ENCODE peak calls at places on chromosomes 3 and 15, in eight cellular contexts. E is stimulated activated CD4-positive, alpha-beta T cell treated with anti-CD3 and anti-CD28 coated beads, Interleukin-4, amount 100 ng/mL, for 48 hours; D is dorsolateral prefrontal cortex; J is bronchial epithelial cell; R is GM04504; M is DMS 273 treated with DMSO at 0.1 percent for 48 hours; Y is naive thymus-derived CD8-positive, alpha-beta T cell; A is upper lobe of right lung. B is an unnamed sample.

GRCh38 chr3:78734048-78734637 is 1033.7 kb downstream of the ROBO1 start:
- DNase-seq in Y (no peak), A (no peak), J (peak), E (no peak), R (peak), D (no peak), M (peak), B (no peak)

GRCh38 chr3:34305266-34305665 is 506.8 kb downstream of the PDCD6IP start:
- DNase-seq in D (no peak), R (no peak), Y (no peak), E (no peak), A (no peak), J (peak), M (no peak), B (no peak)

GRCh38 chr3:153835540-153835939 is 285.6 kb upstream of the ARHGEF26 start:
- DNase-seq in Y (no peak), J (no peak), M (no peak), A (no peak), E (no peak), D (no peak), R (no peak), B (no peak)

GRCh38 chr15:56835598-56836275 is 82.7 kb upstream of the TCF12 start:
- DNase-seq in D (peak), R (no peak), J (no peak), Y (no peak), A (no peak), M (no peak), E (no peak), B (peak)

GRCh38 chr3:43728947-43729346 is 38.2 kb downstream of the ABHD5 start:
- DNase-seq in A (no peak), R (no peak), J (no peak), E (no peak), D (no peak), Y (no peak), M (no peak), B (no peak)

GRCh38 chr15:83380682-83381081 is 66.5 kb upstream of the SH3GL3 start:
- DNase-seq in Y (no peak), E (peak), A (peak), D (peak), J (peak), M (no peak), R (no peak), B (peak)

GRCh38 chr3:138062626-138063025 is 52.7 kb downstream of the CLDN18 start:
- DNase-seq in A (no peak), Y (no peak), R (peak), J (no peak), D (no peak), E (no peak), M (no peak), B (no peak)

GRCh38 chr15:41971089-41971892 is 1.1 kb downstream of the EHD4 start:
- DNase-seq in M (peak), D (peak), R (no peak), J (peak), Y (peak), E (peak), A (peak), B (peak)

GRCh38 chr3:182618085-182618732 is 175.1 kb upstream of the ATP11B start:
- DNase-seq in D (no peak), M (peak), A (no peak), Y (no peak), R (no peak), J (peak), E (no peak), B (peak)

GRCh38 chr3:134049676-134050075 is 20.0 kb upstream of the SLCO2A1 start:
- DNase-seq in J (no peak), M (no peak), A (no peak), Y (no peak), R (no peak), E (no peak), D (no peak), B (no peak)

GRCh38 chr3:66115858-66116654 is 77.3 kb upstream of the MAGI1 start:
- DNase-seq in J (peak), Y (no peak), A (no peak), D (no peak), R (peak), E (no peak), M (no peak), B (no peak)

GRCh38 chr3:64108281-64108680 is 85.0 kb upstream of the PSMD6 start:
- DNase-seq in E (no peak), D (no peak), A (no peak), M (no peak), R (no peak), J (no peak), Y (no peak), B (no peak)

GRCh38 chr3:158312560-158313141 is 202.8 kb downstream of the RSRC1 start:
- DNase-seq in A (no peak), R (no peak), D (no peak), E (no peak), Y (no peak), J (no peak), M (no peak), B (no peak)

GRCh38 chr3:194682651-194683310 is 2.9 kb upstream of the FAM43A start:
- DNase-seq in D (peak), J (peak), A (peak), R (peak), E (peak), M (peak), Y (peak), B (peak)

GRCh38 chr3:9238727-9239295 is 10.6 kb downstream of the SRGAP3 start:
- DNase-seq in E (no peak), M (no peak), D (no peak), Y (no peak), J (no peak), A (no peak), R (no peak), B (peak)

GRCh38 chr15:31392761-31393401 is 66.2 kb downstream of the KLF13 start:
- DNase-seq in Y (no peak), R (no peak), D (no peak), A (no peak), M (no peak), J (no peak), E (no peak), B (no peak)

GRCh38 chr15:92665100-92665555 is 9.6 kb upstream of the FAM174B start:
- DNase-seq in J (no peak), E (no peak), R (no peak), M (no peak), A (no peak), D (no peak), Y (no peak), B (no peak)

GRCh38 chr3:70979983-70980645 is 603.4 kb downstream of the FOXP1 start:
- DNase-seq in E (no peak), Y (no peak), M (no peak), R (no peak), D (no peak), J (no peak), A (no peak), B (no peak)